ENCODE peak calls at places on chromosomes 13 and 19, in nine cellular contexts. R, Z, U, J, H, Y, S, G and B are unnamed samples.

GRCh38 chr13:47555235-47555634 is 445.8 kb downstream of the SUCLA2 start:
- DNase-seq in R (no peak), Z (peak), U (no peak), J (no peak), H (no peak), Y (no peak), S (no peak), G (no peak), B (no peak)

GRCh38 chr13:80341771-80342271 is 895 bp upstream of the SPRY2 start:
- DNase-seq in R (peak), Z (peak), U (no peak), J (no peak), H (no peak), Y (no peak), S (peak), G (no peak), B (no peak)

GRCh38 chr13:80458546-80458945 is 117.6 kb upstream of the SPRY2 start:
- DNase-seq in R (no peak), Z (no peak), U (no peak), J (no peak), H (no peak), Y (no peak), S (no peak), G (no peak), B (no peak)

GRCh38 chr19:35757231-35757748 is 461 bp upstream of the HSPB6 start:
- DNase-seq in R (no peak), Z (peak), U (peak), J (peak), H (no peak), Y (no peak), S (no peak), G (no peak), B (no peak)

GRCh38 chr13:67133476-67133875 is 96.7 kb downstream of the PCDH9 start:
- DNase-seq in R (no peak), Z (no peak), U (no peak), J (no peak), H (no peak), Y (no peak), S (no peak), G (no peak), B (no peak)

GRCh38 chr19:16018801-16019551 is 57.3 kb upstream of the TPM4 start:
- DNase-seq in R (no peak), Z (no peak), U (no peak), J (no peak), H (no peak), Y (no peak), S (no peak), G (no peak), B (no peak)

GRCh38 chr13:94157705-94158218 is 321.7 kb downstream of the DCT start:
- DNase-seq in R (no peak), Z (no peak), U (no peak), J (no peak), H (no peak), Y (no peak), S (no peak), G (no peak), B (no peak)

GRCh38 chr19:1811472-1811894 is 593 bp downstream of the ATP8B3 start:
- DNase-seq in R (peak), Z (peak), U (no peak), J (peak), H (peak), Y (peak), S (no peak), G (peak), B (no peak)

GRCh38 chr13:92739306-92739818 is 487.2 kb upstream of the GPC6 start:
- DNase-seq in R (no peak), Z (no peak), U (no peak), J (no peak), H (no peak), Y (no peak), S (peak), G (no peak), B (no peak)

GRCh38 chr13:68748038-68748437 is 1359.6 kb upstream of the ATXN8OS start:
- DNase-seq in R (peak), Z (no peak), U (no peak), J (no peak), H (no peak), Y (no peak), S (no peak), G (peak), B (no peak)

GRCh38 chr13:28741080-28741479 is 22.3 kb upstream of the SLC46A3 start:
- DNase-seq in R (no peak), Z (no peak), U (no peak), J (no peak), H (no peak), Y (no peak), S (no peak), G (no peak), B (no peak)

GRCh38 chr13:91702411-91702810 is 304.0 kb downstream of the GPC5 start:
- DNase-seq in R (no peak), Z (no peak), U (no peak), J (no peak), H (no peak), Y (no peak), S (no peak), G (no peak), B (no peak)

GRCh38 chr13:102299366-102299765 is 102.5 kb downstream of the FGF14 start:
- DNase-seq in R (no peak), Z (no peak), U (no peak), J (no peak), H (no peak), Y (no peak), S (no peak), G (no peak), B (no peak)

GRCh38 chr13:64414381-64414780 is 2815.8 kb downstream of the PCDH9 start:
- DNase-seq in R (no peak), Z (no peak), U (no peak), J (no peak), H (no peak), Y (no peak), S (no peak), G (no peak), B (no peak)

GRCh38 chr19:8611890-8612806 is 1.6 kb upstream of the ADAMTS10 start:
- DNase-seq in R (peak), Z (peak), U (no peak), J (no peak), H (no peak), Y (no peak), S (no peak), G (no peak), B (no peak)